ENCODE peak calls at places on chromosomes 4 and X, in ten cellular contexts. I, E, L, Y, T, J, C, R, F and U are unnamed samples. For H3K27me3, the result is how much of the 10 kb centered on the place peaks cover.

GRCh38 chrX:8731579-8732395 is at the start of gene ANOS1:
- DNase-seq in J (no peak), F (peak), T (no peak), Y (peak), E (peak), L (peak), I (peak), C (peak), R (peak), U (no peak)

GRCh38 chrX:133668225-133668931 is 253.1 kb upstream of the GPC4 start:
- DNase-seq in Y (no peak), E (no peak), L (no peak), J (no peak), R (no peak), C (no peak), F (no peak), I (no peak), T (no peak), U (no peak)

GRCh38 chrX:55279832-55280231 is 15.1 kb upstream of the PAGE3 start:
- DNase-seq in Y (no peak), E (no peak), C (no peak), F (no peak), I (no peak), L (no peak), R (no peak), T (no peak), J (no peak), U (no peak)

GRCh38 chr4:122118243-122118642 is 33.9 kb upstream of the BLTP1 start:
- DNase-seq in J (no peak), F (no peak), Y (no peak), C (no peak), E (no peak), L (no peak), I (no peak), T (no peak), R (no peak), U (no peak)

GRCh38 chrX:93985621-93986020 is 311.6 kb downstream of the FAM133A start:
- DNase-seq in T (no peak), F (no peak), C (no peak), J (no peak), E (no peak), R (no peak), I (no peak), Y (no peak), L (no peak), U (no peak)

GRCh38 chrX:113644426-113644825 is 803.8 kb upstream of the AMOT start:
- DNase-seq in I (no peak), J (peak), T (no peak), L (peak), Y (no peak), E (no peak), F (no peak), R (no peak), C (no peak), U (no peak)

GRCh38 chrX:7641141-7641540 is 201.8 kb upstream of the VCX start:
- DNase-seq in T (no peak), C (no peak), J (no peak), I (no peak), Y (no peak), L (no peak), R (no peak), E (no peak), F (no peak), U (no peak)

GRCh38 chr4:107747748-107748486 is 27.9 kb upstream of the PAPSS1 start:
- DNase-seq in R (no peak), F (no peak), J (no peak), I (no peak), Y (no peak), L (no peak), E (no peak), T (no peak), C (no peak), U (no peak)

GRCh38 chr4:1559896-1560650 is 124.0 kb downstream of the FAM53A start:
- DNase-seq in Y (no peak), I (no peak), T (no peak), C (no peak), R (no peak), L (no peak), E (no peak), J (no peak), F (no peak), U (no peak)

GRCh38 chr4:132592340-132592739 is 556.8 kb upstream of the PCDH10 start:
- DNase-seq in J (no peak), E (no peak), R (peak), F (peak), L (no peak), I (no peak), T (no peak), C (no peak), Y (peak), U (no peak)

GRCh38 chrX:45743081-45743533 is 542.4 kb upstream of the DIPK2B start:
- DNase-seq in E (no peak), J (peak), I (peak), T (no peak), R (no peak), C (no peak), F (no peak), L (no peak), Y (peak), U (no peak)

GRCh38 chr4:94451051-94451404 is 714 bp upstream of the PDLIM5 start:
- DNase-seq in L (no peak), F (no peak), Y (no peak), R (no peak), C (no peak), I (no peak), J (no peak), E (no peak), T (no peak), U (no peak)

GRCh38 chr4:121794505-121795192 is 6.5 kb upstream of the EXOSC9 start:
- DNase-seq in E (no peak), J (no peak), L (peak), Y (no peak), F (no peak), C (no peak), I (peak), T (no peak), R (no peak), U (no peak)

GRCh38 chrX:136251042-136251991 is at the start of gene MAP7D3:
- DNase-seq in C (peak), Y (peak), T (peak), L (peak), E (peak), R (peak), F (peak), J (no peak), I (peak), U (peak)

GRCh38 chr4:86977621-86978184 is 42.9 kb downstream of the AFF1 start:
- DNase-seq in E (peak), T (no peak), J (peak), I (no peak), L (peak), Y (no peak), C (no peak), R (no peak), F (no peak), U (no peak)

GRCh38 chr4:51842167-51842553 is 793 bp upstream of the DCUN1D4 start:
- DNase-seq in L (peak), F (peak), I (no peak), Y (no peak), J (no peak), R (no peak), T (peak), C (no peak), E (peak), U (no peak)

GRCh38 chr4:97646997-97647396 is 496.3 kb downstream of the STPG2 start:
- DNase-seq in I (no peak), R (no peak), Y (no peak), C (peak), F (no peak), E (peak), L (no peak), J (no peak), T (no peak), U (no peak)

GRCh38 chr4:184444953-184445309 is 29.4 kb downstream of the IRF2 start:
- DNase-seq in C (no peak), I (no peak), J (no peak), R (no peak), T (no peak), L (no peak), Y (no peak), E (no peak), F (peak), U (no peak)
- H3K27ac ChIP-seq in C (peak), I (no peak), J (no peak), R (peak), T (no peak), L (no peak), Y (no peak), E (no peak), F (no peak), U (no peak)

GRCh38 chrX:119693996-119694451 is 1.1 kb upstream of the SEPTIN6 start:
- DNase-seq in J (no peak), R (no peak), F (no peak), C (no peak), L (no peak), T (peak), I (peak), Y (peak), E (no peak), U (no peak)

GRCh38 chrX:119693032-119693995 is at the start of gene SEPTIN6:
- DNase-seq in F (peak), Y (peak), T (peak), R (peak), J (peak), E (peak), L (peak), C (peak), I (peak), U (peak)

GRCh38 chrX:119690921-119691716 is 1.8 kb downstream of the SEPTIN6 start:
- DNase-seq in Y (no peak), T (no peak), E (no peak), J (no peak), C (no peak), R (no peak), L (no peak), I (peak), F (no peak), U (peak)

GRCh38 chrX:119694601-119695534 is 1.9 kb upstream of the SEPTIN6 start:
- DNase-seq in Y (peak), T (no peak), F (no peak), E (no peak), C (no peak), R (no peak), I (peak), L (peak), J (no peak), U (no peak)

DNA sequence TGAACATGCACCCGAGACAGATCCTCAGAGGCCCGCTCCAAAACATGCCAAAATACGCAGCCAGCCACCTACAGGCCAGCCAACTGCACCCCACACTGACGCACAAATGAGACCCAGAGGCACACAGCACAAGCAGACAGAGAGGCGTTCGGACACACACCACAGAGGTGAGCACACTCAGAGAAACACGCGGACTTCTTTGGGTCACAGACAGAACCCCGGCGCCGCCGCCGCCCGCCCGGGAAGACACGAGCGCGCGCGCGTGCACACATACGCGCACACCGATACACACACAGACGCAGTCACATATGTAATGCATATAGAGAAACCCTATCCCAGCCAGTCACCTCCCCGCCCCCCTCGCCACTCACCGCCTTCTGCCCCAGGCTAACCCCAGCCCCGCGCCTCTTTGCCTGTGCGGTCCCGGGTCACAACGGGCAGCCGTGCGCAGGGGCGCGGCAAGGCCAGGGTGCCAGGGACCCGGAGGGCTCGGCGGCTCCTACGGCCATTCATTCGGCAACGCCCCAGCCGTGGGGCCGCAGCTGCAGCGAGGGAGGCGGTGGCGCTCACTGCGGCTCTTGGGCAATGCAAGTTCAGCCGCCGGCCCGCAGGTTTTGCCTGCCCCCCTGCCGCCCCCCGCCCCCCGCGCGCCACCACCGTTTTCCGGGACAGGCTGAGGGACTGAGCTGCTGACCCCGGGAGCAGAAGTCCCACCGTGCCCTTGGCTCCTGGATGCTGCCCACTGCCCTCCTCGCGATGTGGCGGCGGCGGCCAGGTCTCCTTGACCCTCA is 532 bp downstream of the SEPTIN6 start:
- DNase-seq in E (peak), Y (peak), C (peak), I (no peak), F (peak), T (peak), R (peak), J (no peak), L (peak), U (peak)
- TF ChIP-seq CTCF in E (no peak), Y (peak), C (no peak), I (no peak), F (no peak), T (no peak), R (no peak), J (no peak), L (no peak), U (peak)

DNA sequence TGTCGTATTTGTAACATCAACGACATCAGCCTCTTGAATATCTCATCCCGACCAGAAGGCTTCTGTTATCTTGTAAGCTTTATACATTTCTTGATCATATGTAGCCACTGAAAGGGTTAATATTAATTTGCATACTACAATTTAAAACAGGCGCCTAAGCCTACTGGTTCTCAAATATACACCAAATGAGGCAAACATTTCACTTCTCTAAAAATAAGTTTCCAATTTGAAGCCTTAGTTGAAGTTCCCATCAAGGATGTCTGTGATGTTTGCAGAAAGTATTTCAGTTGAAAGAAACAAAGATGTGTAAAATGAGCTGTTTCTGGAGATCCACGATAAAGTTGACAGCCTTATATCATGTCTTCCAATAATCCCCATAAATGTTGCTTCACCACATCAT is 70.6 kb downstream of the KIT start:
- DNase-seq in T (no peak), E (no peak), J (no peak), L (no peak), C (no peak), Y (no peak), I (no peak), F (no peak), R (no peak), U (no peak)
- H3K27me3 ChIP-seq in T (under half), E (under half), J (under half), L (under half), C (under half), Y (under half), I (under half), F (under half), R (under half), U (under half)

DNA sequence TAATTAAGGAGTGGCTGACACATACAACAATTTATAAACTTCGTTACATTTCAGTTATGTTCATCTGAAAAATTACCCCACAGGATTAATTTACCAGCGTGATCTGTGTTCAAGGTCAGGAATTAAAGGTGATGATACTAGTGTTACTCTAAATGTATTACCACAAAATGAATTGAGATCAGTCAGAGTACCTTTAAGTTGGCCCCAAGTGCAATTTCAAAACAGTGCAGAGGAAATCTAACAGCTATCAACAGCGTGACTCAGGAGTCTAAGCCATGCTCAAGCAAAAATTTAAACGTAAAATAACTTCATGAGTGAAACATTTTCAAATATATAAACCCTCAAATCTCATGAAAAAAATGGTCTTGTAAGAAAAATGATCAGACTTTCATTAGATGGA is 18.7 kb downstream of the ANTXR2 start:
- DNase-seq in C (no peak), J (no peak), F (no peak), T (no peak), L (no peak), R (no peak), I (no peak), E (no peak), Y (no peak), U (no peak)
- H3K27ac ChIP-seq in C (no peak), J (no peak), F (no peak), T (no peak), L (no peak), R (no peak), I (no peak), E (no peak), Y (no peak), U (no peak)

GRCh38 chr4:128455076-128455345 is 167.4 kb upstream of the PGRMC2 start:
- DNase-seq in I (no peak), E (no peak), R (no peak), Y (no peak), F (no peak), C (no peak), T (no peak), J (no peak), L (no peak), U (no peak)

GRCh38 chr4:128451270-128451905 is 163.8 kb upstream of the PGRMC2 start:
- DNase-seq in R (no peak), J (no peak), E (no peak), F (no peak), C (no peak), I (no peak), T (no peak), L (peak), Y (no peak), U (no peak)

GRCh38 chr4:128452415-128452814 is 164.8 kb upstream of the PGRMC2 start:
- DNase-seq in E (no peak), Y (no peak), J (no peak), C (no peak), T (no peak), L (peak), R (no peak), I (no peak), F (no peak), U (no peak)

GRCh38 chr4:128455480-128455879 is 167.9 kb upstream of the PGRMC2 start:
- DNase-seq in R (no peak), Y (no peak), E (no peak), I (no peak), J (no peak), T (no peak), C (no peak), F (no peak), L (no peak), U (no peak)

DNA sequence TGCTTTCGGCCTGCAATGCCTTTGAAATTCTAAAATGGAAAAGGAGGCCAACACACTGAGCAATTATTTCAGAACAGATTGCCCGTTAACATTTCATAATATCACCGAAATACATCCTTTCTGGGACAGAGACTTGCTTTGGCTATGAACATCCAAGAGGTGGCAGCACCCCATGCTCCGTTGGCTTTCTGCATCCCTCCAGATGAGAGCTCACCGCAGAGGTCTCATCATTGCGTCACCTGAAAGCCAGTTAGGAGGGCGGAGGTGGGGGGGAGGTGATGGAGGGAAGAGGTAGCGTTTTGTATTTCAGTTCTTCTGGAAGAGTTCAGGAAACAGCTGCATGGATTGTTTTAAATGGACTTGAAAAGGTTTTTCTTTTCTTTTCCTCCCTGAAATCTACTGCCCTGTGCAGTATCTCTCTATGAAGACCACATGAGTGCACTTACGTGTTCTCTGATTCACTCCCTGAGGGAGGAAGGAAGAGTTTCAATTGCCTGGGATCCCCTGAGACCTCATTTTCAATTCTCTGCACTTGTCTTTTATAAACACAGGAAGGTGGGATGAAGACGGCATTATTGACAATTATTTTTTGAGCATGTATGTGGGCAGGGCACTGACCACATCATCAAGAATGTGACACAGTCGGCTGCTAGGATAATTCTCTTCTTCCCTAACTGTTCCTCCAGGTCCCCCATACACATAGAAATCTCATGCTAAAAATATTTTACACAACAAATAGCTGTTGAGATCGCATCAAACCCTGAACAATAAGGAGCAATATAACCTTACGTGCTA is 166.9 kb upstream of the PGRMC2 start:
- DNase-seq in E (peak), R (peak), L (peak), J (peak), I (peak), F (no peak), T (peak), C (peak), Y (peak), U (peak)
- TF ChIP-seq CTCF in E (peak), R (peak), L (peak), J (peak), I (peak), F (peak), T (peak), C (peak), Y (peak), U (peak)

DNA sequence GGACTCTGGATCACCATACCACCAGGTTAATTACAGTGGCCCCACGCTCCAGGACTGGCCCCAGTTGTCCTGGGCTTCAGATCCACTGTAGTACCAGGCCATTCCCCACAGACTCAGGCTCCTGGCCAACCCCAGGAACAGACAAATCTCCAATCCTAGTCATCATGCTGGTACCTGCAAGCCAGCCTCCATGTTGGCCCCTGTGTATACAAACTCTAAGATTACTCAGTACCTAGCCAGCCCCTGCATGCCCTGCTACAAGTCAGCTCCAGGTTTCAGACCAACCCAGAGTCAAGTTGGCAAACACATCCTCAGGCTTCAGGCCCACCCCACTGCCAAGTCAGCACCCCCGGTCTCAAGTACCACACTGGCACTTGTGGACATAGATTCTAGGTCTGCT is 85.9 kb downstream of the KLF8 start:
- DNase-seq in E (no peak), T (no peak), Y (no peak), R (no peak), F (no peak), C (no peak), L (no peak), J (no peak), I (no peak), U (no peak)
- H3K27me3 ChIP-seq in E (under half), T (under half), Y (under half), R (under half), F (under half), C (under half), L (under half), J (under half), I (under half), U (under half)

GRCh38 chr4:2937986-2938385 is 25.2 kb downstream of the NOP14 start:
- DNase-seq in I (no peak), E (no peak), L (peak), T (no peak), J (no peak), F (no peak), C (peak), R (peak), Y (no peak), U (no peak)
- H3K27ac ChIP-seq in I (peak), E (no peak), L (no peak), T (no peak), J (peak), F (no peak), C (no peak), R (peak), Y (no peak), U (no peak)

GRCh38 chrX:53715336-53715924 is 28.9 kb upstream of the HUWE1 start:
- DNase-seq in R (no peak), C (no peak), L (no peak), I (no peak), F (no peak), J (no peak), Y (no peak), T (no peak), E (no peak), U (no peak)
- TF ChIP-seq CTCF in R (no peak), C (no peak), L (no peak), I (no peak), F (no peak), J (no peak), Y (no peak), T (no peak), E (no peak), U (no peak)